ENCODE peak calls at places on chromosomes 6 and 20, in nine cellular contexts. Z is GM10248, P is nephron progenitor cell, H is activated B cell treated with CpG ODN at 0.5 μM for 24 hours, I is ovary, K is HFFc6, U is foreskin fibroblast, R is NB4, T is tibial artery. L is an unnamed sample.

GRCh38 chr6:28982476-28983266 is 22.4 kb downstream of the ZNF311 start:
- DNase-seq in Z (no peak), I (peak; percentile 27), U (peak; percentile 77), P (no peak), K (peak; percentile 57), H (no peak), R (peak; percentile 83), T (no peak), L (peak; percentile 21)

GRCh38 chr6:36479256-36479655 is 36.5 kb downstream of the KCTD20 start:
- DNase-seq in I (no peak), P (no peak), H (no peak), T (no peak), K (peak; percentile 8), R (no peak), Z (no peak), U (no peak), L (no peak)

GRCh38 chr6:160035693-160036330 is 66.9 kb downstream of the IGF2R start:
- DNase-seq in P (no peak), R (no peak), H (no peak), T (no peak), Z (no peak), I (no peak), U (peak; percentile 58), K (no peak), L (no peak)

GRCh38 chr6:26501482-26501986 is 1.4 kb downstream of the BTN1A1 start:
- DNase-seq in P (peak; percentile 51), K (no peak), R (no peak), Z (peak; percentile 31), U (peak; percentile 54), T (peak; percentile 68), H (peak; percentile 37), I (peak; percentile 12), L (peak; percentile 30)

GRCh38 chr6:144886682-144887081 is 601.5 kb downstream of the UTRN start:
- DNase-seq in I (no peak), R (no peak), P (no peak), H (no peak), Z (no peak), U (no peak), K (no peak), T (no peak), L (no peak)

GRCh38 chr6:103273048-103273447 is 1586.7 kb downstream of the HACE1 start:
- DNase-seq in T (no peak), I (no peak), R (peak; percentile 43), P (no peak), K (no peak), Z (no peak), U (no peak), H (no peak), L (no peak)

GRCh38 chr6:158019416-158019815 is 37.8 kb downstream of the SYNJ2 start:
- DNase-seq in Z (no peak), I (no peak), U (no peak), P (no peak), R (no peak), K (no peak), H (no peak), T (peak; percentile 68), L (no peak)

GRCh38 chr6:34520645-34521462 is 35.3 kb downstream of the SPDEF start:
- DNase-seq in K (no peak), P (no peak), Z (no peak), R (no peak), T (no peak), U (no peak), I (no peak), H (no peak), L (no peak)

GRCh38 chr20:10652660-10653191 is 21.1 kb downstream of the JAG1 start:
- DNase-seq in T (peak; percentile 89), Z (no peak), U (no peak), R (no peak), K (no peak), H (no peak), I (no peak), P (no peak), L (no peak)

GRCh38 chr6:93468291-93468690 is 48.9 kb upstream of the EPHA7 start:
- DNase-seq in U (peak; percentile 8), K (no peak), H (no peak), I (no peak), P (no peak), R (no peak), Z (no peak), T (no peak), L (peak; percentile 12)

GRCh38 chr6:170207586-170207985 is 83.3 kb downstream of the DLL1 start:
- DNase-seq in P (no peak), I (no peak), H (no peak), T (peak; percentile 51), K (no peak), Z (no peak), U (no peak), R (no peak), L (no peak)

GRCh38 chr20:37327748-37328147 is 18.2 kb upstream of the SRC start:
- DNase-seq in I (peak; percentile 95), T (peak; percentile 94), K (peak; percentile 81), U (peak; percentile 87), R (no peak), Z (no peak), P (no peak), H (no peak), L (no peak)

GRCh38 chr6:138600726-138601125 is 101.4 kb upstream of the NHSL1 start:
- DNase-seq in P (no peak), I (no peak), T (no peak), R (no peak), U (peak; percentile 79), K (peak; percentile 55), Z (no peak), H (no peak), L (no peak)

GRCh38 chr20:51412333-51412761 is 130.2 kb downstream of the NFATC2 start:
- DNase-seq in U (peak; percentile 64), T (peak; percentile 74), P (no peak), I (peak; percentile 28), H (no peak), R (no peak), Z (no peak), K (no peak), L (no peak)

DNA sequence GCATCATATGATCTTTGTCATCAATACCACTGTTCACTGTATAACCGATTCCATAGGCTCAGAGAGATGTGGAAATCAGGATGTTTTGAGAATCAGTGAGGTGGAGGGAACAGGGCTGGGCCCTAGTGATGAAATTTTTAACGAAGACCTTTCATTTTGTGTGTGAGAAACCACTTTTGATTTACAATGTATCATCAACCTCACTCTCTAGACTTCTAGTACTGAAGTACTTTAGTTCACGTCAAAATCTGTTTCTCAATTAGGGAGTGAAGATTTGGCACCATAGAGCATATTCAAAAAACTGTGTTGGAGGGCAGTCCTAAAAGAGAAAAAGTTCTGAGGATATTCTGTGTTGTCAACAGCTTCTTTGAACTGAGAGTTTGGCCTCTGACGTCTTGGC is 15.0 kb downstream of the CDYL start:
- DNase-seq in K (no peak), R (no peak), H (no peak), Z (no peak), P (no peak), U (no peak), I (no peak), T (no peak), L (no peak)
- TF ChIP-seq CTCF in K (no peak), R (no peak), H (no peak), Z (no peak), P (no peak), U (no peak), I (no peak), T (no peak), L (no peak)

GRCh38 chr20:58638467-58639181 is 12.5 kb upstream of the STX16 start:
- DNase-seq in R (no peak), P (no peak), K (no peak), T (peak; percentile 12), H (no peak), Z (no peak), U (no peak), I (no peak), L (no peak)

GRCh38 chr20:58636983-58637421 is 14.1 kb upstream of the STX16 start:
- DNase-seq in Z (no peak), P (no peak), T (peak; percentile 31), I (no peak), U (no peak), K (no peak), R (no peak), H (no peak), L (no peak)

GRCh38 chr20:58637466-58638198 is 13.5 kb upstream of the STX16 start:
- DNase-seq in I (no peak), P (no peak), K (no peak), R (no peak), H (no peak), Z (no peak), T (peak; percentile 35), U (no peak), L (no peak)

GRCh38 chr20:58640446-58640845 is 10.6 kb upstream of the STX16 start:
- DNase-seq in T (no peak), R (peak; percentile 40), Z (no peak), K (peak; percentile 68), H (peak; percentile 6), P (no peak), U (peak; percentile 41), I (peak; percentile 2), L (no peak)

GRCh38 chr20:58639182-58640146 is 11.6 kb upstream of the STX16 start:
- DNase-seq in I (peak; percentile 2), T (no peak), R (no peak), U (peak; percentile 21), P (no peak), Z (no peak), K (no peak), H (no peak), L (no peak)
- TF ChIP-seq CTCF in I (no peak), T (no peak), R (no peak), U (peak; percentile 4), P (no peak), Z (no peak), K (peak; percentile 30), H (no peak), L (no peak)

DNA sequence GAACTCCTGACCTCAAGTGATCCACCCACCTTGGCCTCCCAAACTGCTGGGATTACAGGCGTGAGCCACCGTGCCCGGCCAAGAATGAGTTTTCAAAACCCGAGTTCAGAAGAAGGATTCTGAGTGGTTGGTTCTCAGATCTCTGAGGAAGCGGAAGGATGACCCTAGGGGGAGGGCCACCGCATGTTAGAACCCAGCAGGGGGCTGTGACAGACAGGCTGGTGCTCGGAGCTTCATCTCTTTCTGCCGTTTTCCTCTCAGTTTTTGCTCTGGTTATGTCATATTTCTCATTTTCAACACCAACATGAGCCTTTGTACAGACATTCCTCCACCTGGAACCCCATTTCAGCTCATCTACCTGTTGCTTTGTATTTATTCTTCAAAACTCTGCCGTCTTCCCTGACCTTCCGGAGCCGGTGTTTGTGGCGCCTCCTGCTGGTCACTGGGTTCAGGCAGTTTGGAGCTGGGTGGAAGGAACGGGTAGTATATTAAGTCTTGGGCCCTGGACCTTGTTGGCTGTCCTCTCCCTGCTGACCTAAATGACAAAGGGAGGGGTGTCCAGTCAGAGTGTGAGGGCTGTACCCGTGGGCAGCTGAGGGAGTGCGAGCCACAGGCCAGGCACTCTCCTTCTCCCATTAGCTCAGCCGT is at the start of gene DEFB123:
- DNase-seq in R (peak; percentile 11), P (no peak), I (no peak), Z (no peak), U (no peak), K (no peak), T (no peak), H (no peak), L (no peak)
- TF ChIP-seq CTCF in R (peak; percentile 47), P (no peak), I (no peak), Z (no peak), U (no peak), K (peak; percentile 68), T (no peak), H (no peak), L (no peak)

DNA sequence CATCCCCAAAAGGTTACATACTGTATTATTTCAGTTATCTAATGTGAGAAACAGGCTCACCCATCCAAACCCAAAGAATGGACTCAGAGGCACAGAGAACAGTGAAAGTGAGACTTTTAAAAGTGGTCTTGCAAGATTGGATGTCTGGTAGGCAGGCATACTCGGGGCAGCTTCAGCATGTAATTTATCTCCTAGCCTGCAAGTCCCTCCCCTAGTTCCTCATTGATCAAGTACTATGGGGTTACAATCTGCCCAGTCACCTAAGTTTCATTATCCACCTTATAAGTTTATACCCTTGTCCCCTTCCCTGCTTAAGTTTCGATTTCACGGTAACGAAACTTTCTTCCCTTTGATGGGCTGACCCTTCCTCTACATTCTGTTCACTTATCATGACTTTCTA is 20.8 kb upstream of the ZNF451 start:
- DNase-seq in I (no peak), P (no peak), H (no peak), U (no peak), R (no peak), K (no peak), T (no peak), Z (no peak), L (no peak)
- TF ChIP-seq CTCF in I (no peak), P (no peak), H (no peak), U (no peak), R (no peak), K (no peak), T (no peak), Z (no peak), L (no peak)

L was measured in endothelial cell.